ENCODE peak calls at places on chromosomes 5 and 9, in five cellular contexts. Y is right cardiac atrium; N is aorta; L is cardiac muscle cell; I is CD4-positive, CD25-positive, alpha-beta regulatory T cell. M is an unnamed sample. For H3K4me1, the result is how much of the 10 kb centered on the place peaks cover.

GRCh38 chr5:138784590-138784989 is 31.4 kb downstream of the CTNNA1 start:
- DNase-seq in L (no peak), N (no peak), I (no peak), Y (no peak), M (no peak)

GRCh38 chr9:82750411-82750918 is 312.5 kb downstream of the RASEF start:
- DNase-seq in Y (no peak), N (no peak), L (no peak), I (no peak), M (no peak)

GRCh38 chr5:133967715-133968056 is 739 bp downstream of the C5orf15 start:
- DNase-seq in I (no peak), Y (no peak), L (no peak), N (no peak), M (no peak)

GRCh38 chr9:34419716-34420504 is 38.5 kb downstream of the FAM219A start:
- DNase-seq in Y (no peak), N (no peak), I (no peak), L (no peak), M (no peak)

GRCh38 chr9:96417610-96418073 is 528 bp downstream of the ZNF367 start:
- DNase-seq in I (no peak), N (peak), Y (no peak), L (no peak), M (no peak)

GRCh38 chr5:68405026-68405684 is 189.6 kb downstream of the PIK3R1 start:
- DNase-seq in Y (no peak), I (no peak), N (no peak), L (no peak), M (no peak)

GRCh38 chr9:123373941-123374340 is 17.9 kb downstream of the CRB2 start:
- DNase-seq in L (peak), Y (no peak), N (no peak), I (no peak), M (no peak)

GRCh38 chr9:36327903-36328302 is 69.7 kb upstream of the GNE start:
- DNase-seq in Y (no peak), I (no peak), N (no peak), L (no peak), M (no peak)

GRCh38 chr5:30878751-30879150 is 314.7 kb upstream of the CDH6 start:
- DNase-seq in Y (no peak), L (no peak), I (no peak), N (no peak), M (no peak)

GRCh38 chr5:1010181-1010510 is 1.5 kb downstream of the NKD2 start:
- DNase-seq in I (no peak), Y (no peak), L (no peak), N (no peak), M (no peak)

GRCh38 chr9:72356019-72356653 is 8.9 kb downstream of the ZFAND5 start:
- DNase-seq in Y (no peak), L (no peak), I (no peak), N (no peak), M (no peak)

GRCh38 chr5:78518365-78519197 is 130.0 kb downstream of the LHFPL2 start:
- DNase-seq in Y (peak), N (peak), I (no peak), L (peak), M (no peak)

GRCh38 chr9:138038244-138038671 is 160.7 kb downstream of the CACNA1B start:
- DNase-seq in L (peak), N (no peak), Y (no peak), I (no peak), M (no peak)

GRCh38 chr5:154214236-154215106 is 23.9 kb downstream of the GALNT10 start:
- DNase-seq in N (no peak), Y (no peak), I (no peak), L (no peak), M (no peak)

GRCh38 chr5:28807230-28807629 is 1768.8 kb upstream of the CDH9 start:
- DNase-seq in I (no peak), N (no peak), Y (no peak), L (no peak), M (no peak)

GRCh38 chr5:160169326-160169725 is 50.1 kb upstream of the PWWP2A start:
- DNase-seq in I (no peak), N (no peak), L (no peak), Y (peak), M (no peak)

GRCh38 chr5:66361070-66361469 is 217.0 kb downstream of the SREK1 start:
- DNase-seq in Y (no peak), N (no peak), L (no peak), I (no peak), M (no peak)

GRCh38 chr9:6931913-6932312 is 174.1 kb downstream of the KDM4C start:
- DNase-seq in Y (no peak), I (no peak), L (no peak), N (peak), M (no peak)

GRCh38 chr9:123568691-123569342 is 212.8 kb downstream of the CRB2 start:
- DNase-seq in I (no peak), L (no peak), Y (peak), N (no peak), M (no peak)

GRCh38 chr5:16550316-16550952 is 66.4 kb downstream of the RETREG1 start:
- DNase-seq in Y (no peak), I (peak), L (peak), N (no peak), M (peak)

GRCh38 chr9:124624735-124624992 is 117.5 kb upstream of the NR5A1 start:
- DNase-seq in N (no peak), Y (no peak), I (no peak), L (no peak), M (no peak)

GRCh38 chr5:123708074-123708806 is 196.3 kb downstream of the CSNK1G3 start:
- DNase-seq in Y (no peak), N (no peak), L (no peak), I (no peak), M (no peak)

GRCh38 chr5:33261305-33261704 is 179.5 kb upstream of the TARS1 start:
- DNase-seq in L (no peak), N (no peak), Y (no peak), I (no peak), M (no peak)

GRCh38 chr9:83197611-83198010 is 134.7 kb upstream of the RASEF start:
- DNase-seq in N (no peak), L (no peak), I (no peak), Y (no peak), M (no peak)

DNA sequence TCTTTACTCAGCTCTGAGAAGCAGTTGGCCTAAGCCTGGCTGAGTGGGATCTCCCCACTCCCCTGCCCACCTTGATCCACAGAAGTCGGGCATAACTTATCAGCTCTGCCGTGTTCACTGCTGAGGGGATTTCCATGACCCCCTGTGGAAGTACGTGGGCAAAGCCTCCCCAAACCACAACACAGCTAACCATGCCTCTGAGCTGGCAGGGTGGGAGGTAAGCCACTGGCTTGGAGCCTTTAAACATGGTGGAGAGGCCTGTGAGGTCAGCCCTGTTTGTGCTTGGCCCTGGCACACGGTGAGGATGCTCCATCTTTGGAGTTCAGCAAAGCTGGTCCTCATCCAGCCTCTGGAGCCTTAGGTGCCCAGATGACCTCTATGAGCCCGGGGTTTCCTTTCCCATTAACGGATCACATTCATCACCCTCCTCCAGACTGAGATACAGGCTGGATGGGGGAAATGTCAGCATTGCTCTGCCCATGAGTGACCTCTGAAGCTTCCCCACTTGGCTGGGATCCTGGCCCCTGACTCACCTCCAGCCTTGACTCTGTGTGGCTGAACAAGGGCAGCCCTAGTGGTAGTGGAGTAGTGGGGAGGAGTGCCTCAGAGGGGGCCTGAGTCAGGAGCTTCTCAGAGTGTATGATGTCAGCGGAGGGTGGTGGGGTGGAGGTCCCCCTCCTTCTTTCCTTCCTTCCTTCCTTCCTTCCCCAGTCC is 6.2 kb downstream of the PDLIM4 start:
- DNase-seq in Y (peak), N (peak), L (no peak), I (no peak), M (no peak)
- H3K4me1 ChIP-seq in Y (under half), N (under half), L (under half), I (under half), M (under half)

DNA sequence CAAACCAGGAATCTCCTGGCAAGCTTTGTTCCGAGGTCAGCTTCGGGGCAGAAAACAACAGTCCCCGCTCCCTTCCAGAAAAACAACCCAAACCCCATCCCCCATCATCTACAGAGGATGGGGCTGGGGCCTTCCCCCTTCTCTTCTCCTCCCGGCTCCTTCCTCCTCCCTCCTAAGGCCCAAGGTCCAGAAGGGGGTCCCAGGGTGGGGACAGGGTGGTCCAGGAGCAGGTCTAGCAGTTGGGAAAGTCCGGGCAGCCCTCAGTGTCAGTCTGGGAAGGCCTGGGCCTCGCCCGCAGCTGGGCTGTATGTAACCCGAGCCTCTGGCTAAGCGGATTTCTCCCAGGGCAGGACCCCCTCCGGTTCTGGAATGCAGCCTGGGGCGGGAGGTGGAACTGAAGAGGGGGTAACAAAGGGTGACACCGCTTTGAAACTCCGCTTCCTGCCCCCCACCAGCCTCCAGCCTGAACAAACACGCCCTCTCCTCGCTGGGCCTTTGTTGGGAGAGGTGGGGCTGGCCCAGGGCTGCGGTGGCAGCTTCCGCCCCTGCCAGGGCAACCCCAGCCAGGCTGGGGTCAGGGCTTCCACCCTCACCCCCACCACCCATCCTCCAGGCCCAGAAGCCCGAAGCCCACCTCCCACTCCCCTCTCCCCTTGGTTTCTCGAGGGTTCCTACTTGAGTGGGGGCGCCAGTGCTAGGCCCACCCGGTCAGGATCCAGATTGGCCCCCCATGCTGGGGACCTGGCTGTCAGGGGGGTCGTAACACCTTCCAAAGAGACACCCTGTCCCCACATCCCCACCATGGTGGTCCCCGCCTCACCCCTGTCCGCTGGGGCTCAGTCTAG is 63.5 kb downstream of the C9orf50 start:
- DNase-seq in N (no peak), L (peak), Y (no peak), I (no peak), M (no peak)
- H3K4me1 ChIP-seq in N (under half), L (under half), Y (under half), I (under half), M (under half)

GRCh38 chr9:128091571-128091970 is 23.5 kb downstream of the SLC25A25 start:
- DNase-seq in I (no peak), N (no peak), L (no peak), Y (no peak), M (no peak)
- H3K4me1 ChIP-seq in I (half or more), N (under half), L (under half), Y (under half), M (half or more)

GRCh38 chr5:179766726-179767455 is 26.9 kb upstream of the LTC4S start:
- DNase-seq in Y (no peak), I (no peak), N (no peak), L (no peak), M (no peak)

GRCh38 chr5:179766021-179766725 is 27.6 kb upstream of the LTC4S start:
- DNase-seq in I (no peak), Y (no peak), L (no peak), N (peak), M (no peak)

GRCh38 chr5:179763215-179763945 is 30.4 kb upstream of the LTC4S start:
- DNase-seq in L (peak), N (peak), I (peak), Y (peak), M (peak)

GRCh38 chr5:179762781-179763176 is 30.2 kb downstream of the MAML1 start:
- DNase-seq in L (no peak), Y (no peak), N (no peak), I (no peak), M (no peak)

GRCh38 chr5:179765400-179765799 is 28.4 kb upstream of the LTC4S start:
- DNase-seq in L (no peak), Y (peak), I (no peak), N (peak), M (no peak)
- H3K4me1 ChIP-seq in L (under half), Y (under half), I (under half), N (under half), M (under half)

GRCh38 chr5:169808118-169808581 is 171.1 kb downstream of the DOCK2 start:
- DNase-seq in Y (no peak), I (no peak), N (no peak), L (no peak), M (no peak)
- H3K4me1 ChIP-seq in Y (under half), I (under half), N (under half), L (under half), M (under half)

GRCh38 chr9:91192785-91193657 is 168.7 kb downstream of the AUH start:
- DNase-seq in Y (peak), N (peak), L (peak), I (peak), M (peak)

GRCh38 chr9:91197232-91198181 is 164.2 kb downstream of the AUH start:
- DNase-seq in Y (peak), I (no peak), L (no peak), N (peak), M (no peak)

GRCh38 chr9:91193658-91194391 is 167.9 kb downstream of the AUH start:
- DNase-seq in N (peak), Y (peak), L (peak), I (peak), M (peak)

GRCh38 chr9:91196103-91196761 is 165.5 kb downstream of the AUH start:
- DNase-seq in I (no peak), L (no peak), N (no peak), Y (no peak), M (no peak)

DNA sequence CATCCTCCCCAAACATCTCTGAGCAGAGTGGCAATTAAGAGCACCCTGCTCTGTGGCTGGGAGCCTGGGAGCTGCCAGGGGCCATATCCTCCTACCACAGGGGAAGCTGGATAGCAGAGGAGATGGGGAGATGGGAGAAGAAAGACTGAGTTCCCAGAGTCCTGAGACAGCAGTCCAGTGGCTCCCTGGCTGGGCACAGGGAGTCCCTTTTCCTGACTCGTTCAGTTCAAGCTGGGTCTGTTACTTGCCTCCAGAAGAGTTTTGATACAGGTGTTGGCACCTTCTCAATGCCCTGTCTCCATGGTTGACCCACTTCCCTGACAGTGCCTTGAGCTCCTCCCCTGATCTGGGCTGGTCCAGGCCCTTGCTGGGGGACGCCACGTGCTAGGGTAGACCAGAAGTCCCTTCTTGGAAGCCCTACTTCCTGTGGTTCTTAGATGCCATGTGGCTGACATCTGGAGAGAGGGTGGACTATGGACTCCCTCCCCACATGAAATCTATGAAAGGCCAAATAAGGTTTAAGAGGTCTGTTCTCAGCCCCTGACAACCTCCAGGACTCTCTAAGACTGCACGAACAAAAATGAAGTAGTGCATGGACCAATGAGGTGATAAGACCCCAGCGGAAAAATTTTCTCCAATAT is 166.2 kb downstream of the AUH start:
- DNase-seq in I (no peak), N (no peak), Y (no peak), L (no peak), M (no peak)
- H3K4me1 ChIP-seq in I (under half), N (under half), Y (under half), L (under half), M (under half)

DNA sequence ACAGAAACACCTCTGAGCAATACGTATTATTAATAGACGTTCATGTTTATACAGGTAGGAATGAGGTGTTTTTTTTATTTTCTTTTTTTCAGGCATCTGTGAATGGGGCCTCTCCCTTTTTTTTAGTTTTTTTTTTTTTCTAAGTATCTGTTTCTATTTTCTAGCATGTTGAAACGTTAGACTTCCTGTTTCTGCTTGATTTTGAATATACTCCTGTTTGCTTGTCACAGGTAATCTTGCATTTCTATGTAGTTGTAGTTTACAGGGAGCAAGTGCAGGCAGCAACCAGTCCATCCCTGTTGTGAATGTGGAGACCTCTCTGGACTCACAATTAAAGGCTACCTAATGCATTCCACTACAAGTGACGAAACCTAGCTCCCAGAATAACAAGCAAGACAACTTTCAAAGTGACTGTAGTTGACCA is 22.8 kb upstream of the TNFAIP8 start:
- DNase-seq in I (no peak), Y (no peak), N (no peak), L (no peak), M (no peak)
- H3K4me1 ChIP-seq in I (half or more), Y (under half), N (under half), L (under half), M (half or more)

GRCh38 chr9:133845659-133845947 is 107.5 kb upstream of the SARDH start:
- DNase-seq in Y (no peak), I (no peak), L (no peak), N (no peak), M (no peak)
- H3K4me1 ChIP-seq in Y (under half), I (under half), L (under half), N (under half), M (under half)

GRCh38 chr5:131457193-131457592 is 177.8 kb downstream of the RAPGEF6 start:
- DNase-seq in I (no peak), Y (no peak), N (no peak), L (no peak), M (no peak)
- H3K4me1 ChIP-seq in I (under half), Y (under half), N (under half), L (under half), M (under half)

M was measured in DND-41.